ENCODE peak calls at places on chromosomes 5 and 9, in nine cellular contexts. One of them, this sample, is unnamed.

GRCh38 chr5:14685757-14686156 is 21.2 kb downstream of the OTULIN start:
- DNase-seq in GM12878: peak
- DNase-seq in SK-N-SH: peak
- DNase-seq in Panc1: no peak
- DNase-seq in K562: no peak
- DNase-seq in HCT116: peak
- DNase-seq in HL-60: no peak
- DNase-seq in HepG2: peak
- DNase-seq in GM23338: peak
- DNase-seq in this sample: peak

GRCh38 chr5:142356318-142356715 is 31.5 kb upstream of the SPRY4 start:
- DNase-seq in GM12878: no peak
- DNase-seq in SK-N-SH: no peak
- DNase-seq in HL-60: no peak
- DNase-seq in Panc1: no peak
- DNase-seq in GM23338: no peak
- DNase-seq in HCT116: no peak
- DNase-seq in HepG2: no peak
- DNase-seq in K562: no peak
- DNase-seq in this sample: no peak

GRCh38 chr5:59813761-59814562 is 79.6 kb downstream of the PDE4D start:
- DNase-seq in HL-60: peak
- DNase-seq in HCT116: peak
- DNase-seq in Panc1: peak
- DNase-seq in GM12878: no peak
- DNase-seq in GM23338: peak
- DNase-seq in K562: peak
- DNase-seq in HepG2: peak
- DNase-seq in SK-N-SH: peak
- DNase-seq in this sample: peak

GRCh38 chr9:128160603-128160987 is 530 bp downstream of the BBLN start:
- DNase-seq in HL-60: no peak
- DNase-seq in HepG2: no peak
- DNase-seq in HCT116: no peak
- DNase-seq in Panc1: no peak
- DNase-seq in GM12878: no peak
- DNase-seq in GM23338: peak
- DNase-seq in SK-N-SH: peak
- DNase-seq in K562: peak
- DNase-seq in this sample: no peak

GRCh38 chr5:115389799-115390382 is 93.4 kb upstream of the CCDC112 start:
- DNase-seq in HCT116: no peak
- DNase-seq in SK-N-SH: no peak
- DNase-seq in HepG2: no peak
- DNase-seq in Panc1: no peak
- DNase-seq in GM23338: peak
- DNase-seq in HL-60: no peak
- DNase-seq in K562: no peak
- DNase-seq in GM12878: no peak
- DNase-seq in this sample: no peak

GRCh38 chr9:18910858-18911257 is 122.2 kb downstream of the SAXO1 start:
- DNase-seq in K562: no peak
- DNase-seq in HepG2: no peak
- DNase-seq in GM23338: no peak
- DNase-seq in GM12878: no peak
- DNase-seq in SK-N-SH: no peak
- DNase-seq in Panc1: no peak
- DNase-seq in HCT116: no peak
- DNase-seq in HL-60: no peak
- DNase-seq in this sample: no peak

GRCh38 chr5:167939686-167940085 is 351.8 kb upstream of the WWC1 start:
- DNase-seq in GM23338: no peak
- DNase-seq in K562: no peak
- DNase-seq in Panc1: no peak
- DNase-seq in GM12878: no peak
- DNase-seq in SK-N-SH: no peak
- DNase-seq in HCT116: no peak
- DNase-seq in HepG2: no peak
- DNase-seq in HL-60: no peak
- DNase-seq in this sample: no peak

GRCh38 chr5:179542170-179542569 is 8.2 kb upstream of the RUFY1 start:
- DNase-seq in GM23338: no peak
- DNase-seq in GM12878: no peak
- DNase-seq in HepG2: no peak
- DNase-seq in K562: no peak
- DNase-seq in SK-N-SH: no peak
- DNase-seq in HL-60: no peak
- DNase-seq in Panc1: no peak
- DNase-seq in HCT116: no peak
- DNase-seq in this sample: no peak

GRCh38 chr9:126678989-126679388 is 65.3 kb downstream of the LMX1B start:
- DNase-seq in HCT116: no peak
- DNase-seq in SK-N-SH: no peak
- DNase-seq in K562: no peak
- DNase-seq in HepG2: no peak
- DNase-seq in GM12878: no peak
- DNase-seq in GM23338: no peak
- DNase-seq in HL-60: no peak
- DNase-seq in Panc1: no peak
- DNase-seq in this sample: no peak

GRCh38 chr5:60436518-60436917 is 263.4 kb downstream of the DEPDC1B start:
- DNase-seq in HCT116: no peak
- DNase-seq in SK-N-SH: no peak
- DNase-seq in GM23338: no peak
- DNase-seq in HepG2: no peak
- DNase-seq in Panc1: no peak
- DNase-seq in HL-60: no peak
- DNase-seq in K562: no peak
- DNase-seq in GM12878: peak
- DNase-seq in this sample: no peak

GRCh38 chr9:131700765-131701433 is 39.0 kb downstream of the RAPGEF1 start:
- DNase-seq in HL-60: no peak
- DNase-seq in HCT116: no peak
- DNase-seq in K562: no peak
- DNase-seq in SK-N-SH: no peak
- DNase-seq in GM12878: no peak
- DNase-seq in GM23338: no peak
- DNase-seq in HepG2: no peak
- DNase-seq in Panc1: no peak
- DNase-seq in this sample: no peak

GRCh38 chr5:73158313-73158712 is 14.7 kb upstream of the TMEM174 start:
- DNase-seq in GM12878: no peak
- DNase-seq in HCT116: no peak
- DNase-seq in HepG2: no peak
- DNase-seq in Panc1: no peak
- DNase-seq in K562: no peak
- DNase-seq in SK-N-SH: no peak
- DNase-seq in GM23338: no peak
- DNase-seq in HL-60: no peak
- DNase-seq in this sample: no peak

GRCh38 chr9:123373447-123373923 is 17.5 kb downstream of the CRB2 start:
- DNase-seq in GM12878: no peak
- DNase-seq in GM23338: peak
- DNase-seq in HCT116: no peak
- DNase-seq in K562: no peak
- DNase-seq in HepG2: no peak
- DNase-seq in SK-N-SH: peak
- DNase-seq in HL-60: no peak
- DNase-seq in Panc1: no peak
- DNase-seq in this sample: no peak

DNA sequence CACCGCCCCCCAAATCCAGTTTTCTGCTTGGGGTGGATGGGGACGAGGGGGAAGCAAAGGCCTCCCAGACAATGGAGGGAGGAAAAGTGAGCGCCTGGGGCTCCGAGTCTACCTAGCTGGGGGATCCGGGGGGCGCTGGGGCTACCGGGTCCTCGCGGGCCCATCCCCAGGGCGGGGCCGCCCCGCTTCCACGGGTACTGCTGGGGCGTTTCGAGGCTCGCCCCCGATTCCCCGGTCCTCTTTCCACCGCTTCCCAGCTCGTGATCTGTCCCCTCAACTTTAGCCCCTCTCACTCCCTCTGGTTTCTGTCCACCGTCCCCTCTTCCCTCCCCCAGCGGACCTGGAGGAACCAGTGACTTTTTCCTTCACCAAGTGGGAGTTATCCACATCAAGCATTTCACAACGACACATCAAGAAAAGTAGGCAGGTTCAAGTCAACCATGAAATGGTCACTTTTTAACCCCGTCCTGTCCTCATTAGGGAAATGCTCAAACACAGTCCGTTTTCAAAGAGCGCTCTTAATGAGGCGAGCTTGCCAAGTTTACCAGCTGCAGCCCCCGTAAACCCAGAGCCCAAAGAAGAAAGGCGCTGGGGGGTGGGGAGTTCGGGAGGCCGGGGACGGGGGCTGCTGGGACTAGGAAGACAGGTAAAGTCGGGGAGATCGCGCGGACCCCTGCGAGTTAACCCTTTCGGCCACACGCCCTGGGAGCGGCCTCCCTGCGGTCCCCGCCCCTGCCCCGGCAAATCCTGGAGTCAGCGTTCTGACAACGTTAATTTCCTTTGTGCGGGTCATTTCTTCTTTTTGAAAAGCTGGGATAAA is 2.0 kb upstream of the NFIB start:
- DNase-seq in GM23338: peak
- DNase-seq in GM12878: no peak
- DNase-seq in Panc1: no peak
- DNase-seq in SK-N-SH: peak
- DNase-seq in K562: no peak
- DNase-seq in HCT116: no peak
- DNase-seq in HepG2: no peak
- DNase-seq in HL-60: no peak
- DNase-seq in this sample: peak
- TF ChIP-seq REST in GM23338: no peak
- TF ChIP-seq REST in GM12878: no peak
- TF ChIP-seq REST in Panc1: no peak
- TF ChIP-seq REST in SK-N-SH: no peak
- TF ChIP-seq REST in K562: no peak
- TF ChIP-seq REST in HCT116: no peak
- TF ChIP-seq REST in HepG2: no peak
- TF ChIP-seq REST in HL-60: no peak
- TF ChIP-seq REST in this sample: no peak

GRCh38 chr5:31707294-31707693 is 68.4 kb downstream of the PDZD2 start:
- DNase-seq in K562: no peak
- DNase-seq in SK-N-SH: no peak
- DNase-seq in HL-60: no peak
- DNase-seq in Panc1: no peak
- DNase-seq in GM12878: no peak
- DNase-seq in GM23338: no peak
- DNase-seq in HepG2: no peak
- DNase-seq in HCT116: no peak
- DNase-seq in this sample: peak
- TF ChIP-seq REST in K562: no peak
- TF ChIP-seq REST in SK-N-SH: no peak
- TF ChIP-seq REST in HL-60: no peak
- TF ChIP-seq REST in Panc1: no peak
- TF ChIP-seq REST in GM12878: no peak
- TF ChIP-seq REST in GM23338: no peak
- TF ChIP-seq REST in HepG2: no peak
- TF ChIP-seq REST in HCT116: no peak
- TF ChIP-seq REST in this sample: no peak

GRCh38 chr5:39547548-39548154 is 122.9 kb upstream of the DAB2 start:
- DNase-seq in HepG2: peak
- DNase-seq in K562: peak
- DNase-seq in GM12878: no peak
- DNase-seq in HL-60: no peak
- DNase-seq in GM23338: peak
- DNase-seq in HCT116: peak
- DNase-seq in Panc1: peak
- DNase-seq in SK-N-SH: peak
- DNase-seq in this sample: peak
- TF ChIP-seq REST in HepG2: no peak
- TF ChIP-seq REST in K562: no peak
- TF ChIP-seq REST in GM12878: no peak
- TF ChIP-seq REST in HL-60: no peak
- TF ChIP-seq REST in GM23338: no peak
- TF ChIP-seq REST in HCT116: no peak
- TF ChIP-seq REST in Panc1: no peak
- TF ChIP-seq REST in SK-N-SH: no peak
- TF ChIP-seq REST in this sample: no peak

GRCh38 chr9:16825364-16825763 is 45.1 kb downstream of the BNC2 start:
- DNase-seq in K562: no peak
- DNase-seq in Panc1: no peak
- DNase-seq in HCT116: no peak
- DNase-seq in GM12878: no peak
- DNase-seq in HL-60: no peak
- DNase-seq in GM23338: no peak
- DNase-seq in SK-N-SH: no peak
- DNase-seq in HepG2: no peak
- DNase-seq in this sample: no peak

GRCh38 chr9:16828335-16829281 is 41.9 kb downstream of the BNC2 start:
- DNase-seq in HCT116: no peak
- DNase-seq in Panc1: no peak
- DNase-seq in K562: no peak
- DNase-seq in HepG2: no peak
- DNase-seq in SK-N-SH: peak
- DNase-seq in GM12878: no peak
- DNase-seq in GM23338: peak
- DNase-seq in HL-60: no peak
- DNase-seq in this sample: no peak

GRCh38 chr9:16821344-16821743 is 49.1 kb downstream of the BNC2 start:
- DNase-seq in HCT116: no peak
- DNase-seq in GM12878: no peak
- DNase-seq in HepG2: no peak
- DNase-seq in HL-60: no peak
- DNase-seq in Panc1: no peak
- DNase-seq in K562: no peak
- DNase-seq in SK-N-SH: no peak
- DNase-seq in GM23338: no peak
- DNase-seq in this sample: no peak

GRCh38 chr9:16825971-16826370 is 44.5 kb downstream of the BNC2 start:
- DNase-seq in HCT116: no peak
- DNase-seq in Panc1: no peak
- DNase-seq in SK-N-SH: no peak
- DNase-seq in HL-60: no peak
- DNase-seq in K562: no peak
- DNase-seq in GM23338: no peak
- DNase-seq in GM12878: no peak
- DNase-seq in HepG2: no peak
- DNase-seq in this sample: no peak

DNA sequence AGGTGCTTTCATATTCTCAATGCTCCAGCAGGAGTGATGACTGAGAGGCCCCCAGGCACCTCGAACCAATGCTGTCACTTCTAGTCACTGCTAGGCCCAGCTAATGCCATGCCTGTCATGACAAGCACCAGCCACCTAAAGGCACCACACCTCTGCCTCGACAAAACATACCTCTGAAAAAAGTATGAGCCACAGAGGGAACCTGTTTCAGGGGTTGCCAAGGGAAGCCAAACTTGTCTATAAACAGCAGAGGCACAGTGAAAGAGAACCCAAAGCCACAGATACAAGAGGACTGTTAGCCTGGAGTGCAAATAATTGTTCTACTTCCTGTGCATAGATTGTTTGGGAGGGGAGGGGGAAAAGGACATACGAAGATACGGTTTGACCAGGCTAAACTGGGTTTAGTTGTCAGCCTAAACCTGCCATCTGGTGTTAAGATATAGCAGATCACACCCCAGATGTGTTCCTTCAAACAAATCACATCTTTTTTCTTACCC is 45.9 kb downstream of the BNC2 start:
- DNase-seq in Panc1: no peak
- DNase-seq in GM23338: peak
- DNase-seq in HCT116: no peak
- DNase-seq in SK-N-SH: peak
- DNase-seq in K562: no peak
- DNase-seq in GM12878: no peak
- DNase-seq in HepG2: no peak
- DNase-seq in HL-60: no peak
- DNase-seq in this sample: no peak
- TF ChIP-seq REST in Panc1: no peak
- TF ChIP-seq REST in GM23338: no peak
- TF ChIP-seq REST in HCT116: no peak
- TF ChIP-seq REST in SK-N-SH: no peak
- TF ChIP-seq REST in K562: no peak
- TF ChIP-seq REST in GM12878: no peak
- TF ChIP-seq REST in HepG2: no peak
- TF ChIP-seq REST in HL-60: no peak
- TF ChIP-seq REST in this sample: no peak